ENCODE peak calls at places on chromosomes 12 and 14, in ten cellular contexts. G is ACHN; Y is hepatic stellate cell; L is HCEC 1CT; Z is hepatocyte; Q is right lobe of liver; N is prostate gland; B is GM12878; I is RCC 7860; D is stimulated activated CD8-positive, alpha-beta memory T cell treated with anti-CD3 and anti-CD28 coated beads, Interleukin-4, amount 100 ng/mL, for 4 hours. X is an unnamed sample.

GRCh38 chr12:54259194-54260011 is 20.5 kb downstream of the CBX5 start:
- DNase-seq in N (peak), I (peak), Z (peak), L (peak), B (peak), D (no peak), Q (peak), Y (peak), G (peak), X (peak)

GRCh38 chr12:12823308-12823707 is 10.2 kb downstream of the DDX47 start:
- DNase-seq in N (no peak), Z (no peak), Q (no peak), I (peak), D (no peak), Y (peak), L (no peak), G (peak), B (no peak), X (no peak)

GRCh38 chr12:47281667-47282171 is 202.0 kb upstream of the AMIGO2 start:
- DNase-seq in Y (no peak), B (no peak), I (peak), G (no peak), L (no peak), D (no peak), N (no peak), Q (no peak), Z (no peak), X (no peak)

GRCh38 chr14:90239139-90239538 is 17.2 kb upstream of the PSMC1 start:
- DNase-seq in B (no peak), D (no peak), Q (no peak), N (no peak), I (no peak), L (no peak), G (no peak), Z (no peak), Y (no peak), X (peak)

GRCh38 chr14:24679248-24680085 is 45.5 kb upstream of the GZMB start:
- DNase-seq in D (no peak), L (no peak), I (no peak), N (no peak), Y (no peak), Z (no peak), G (no peak), B (no peak), Q (no peak), X (no peak)

GRCh38 chr12:4194661-4195060 is 78.9 kb upstream of the CCND2 start:
- DNase-seq in Z (no peak), Y (no peak), I (no peak), Q (no peak), G (no peak), L (no peak), B (no peak), N (no peak), D (no peak), X (no peak)

GRCh38 chr12:104083769-104084475 is 19.6 kb downstream of the HCFC2 start:
- DNase-seq in B (peak), L (no peak), Z (no peak), G (no peak), Y (no peak), Q (no peak), N (no peak), I (no peak), D (no peak), X (no peak)

GRCh38 chr14:34043627-34044372 is 92.9 kb upstream of the EGLN3 start:
- DNase-seq in L (no peak), Y (no peak), D (peak), Z (peak), N (no peak), G (no peak), Q (no peak), I (peak), B (peak), X (peak)

GRCh38 chr14:24256960-24257359 is 6.0 kb downstream of the TGM1 start:
- DNase-seq in D (no peak), Q (no peak), I (no peak), N (no peak), G (no peak), Y (peak), B (no peak), Z (no peak), L (no peak), X (no peak)

GRCh38 chr14:87745507-87746118 is 247.4 kb downstream of the GALC start:
- DNase-seq in L (no peak), N (no peak), Q (peak), G (peak), I (peak), D (no peak), Y (no peak), Z (peak), B (no peak), X (peak)

GRCh38 chr12:69068431-69068830 is 135.5 kb upstream of the CPM start:
- DNase-seq in G (peak), Y (no peak), N (no peak), Q (no peak), Z (peak), L (peak), I (peak), B (no peak), D (no peak), X (peak)

GRCh38 chr14:55889124-55889523 is 229.1 kb upstream of the PELI2 start:
- DNase-seq in Q (no peak), N (peak), L (no peak), B (no peak), D (no peak), Y (no peak), Z (no peak), G (no peak), I (no peak), X (no peak)

GRCh38 chr12:42180990-42181611 is 36.4 kb upstream of the GXYLT1 start:
- DNase-seq in D (no peak), Z (peak), I (no peak), Y (no peak), B (no peak), G (no peak), Q (no peak), L (no peak), N (no peak), X (no peak)

GRCh38 chr12:74365178-74365964 is 172.3 kb upstream of the ATXN7L3B start:
- DNase-seq in I (peak), Q (no peak), B (no peak), Y (peak), Z (peak), N (no peak), G (peak), D (no peak), L (peak), X (peak)

GRCh38 chr12:132702640-132703039 is 8.0 kb upstream of the PGAM5 start:
- DNase-seq in G (no peak), D (no peak), Q (no peak), Z (no peak), B (no peak), N (no peak), I (no peak), Y (no peak), L (no peak), X (no peak)

GRCh38 chr12:32544893-32545292 is 134.2 kb upstream of the DNM1L start:
- DNase-seq in I (no peak), Q (no peak), Y (no peak), Z (no peak), L (no peak), G (no peak), B (no peak), N (no peak), D (no peak), X (no peak)

GRCh38 chr12:88816201-88816600 is 235.9 kb upstream of the KITLG start:
- DNase-seq in Z (no peak), N (no peak), B (no peak), L (no peak), Y (no peak), I (no peak), Q (no peak), G (no peak), D (no peak), X (peak)

GRCh38 chr12:113187588-113187987 is 2.1 kb downstream of the RITA1 start:
- DNase-seq in N (no peak), I (no peak), G (no peak), L (no peak), Y (no peak), Q (no peak), B (no peak), Z (no peak), D (no peak), X (no peak)

GRCh38 chr12:61757831-61758505 is 502.2 kb upstream of the USP15 start:
- DNase-seq in L (peak), D (no peak), N (no peak), Q (no peak), Z (no peak), I (no peak), G (no peak), B (no peak), Y (no peak), X (no peak)

GRCh38 chr12:27109339-27110023 is 27.1 kb upstream of the C12orf71 start:
- DNase-seq in I (no peak), Q (no peak), L (peak), D (no peak), Z (no peak), Y (peak), G (no peak), N (no peak), B (no peak), X (no peak)

GRCh38 chr14:61561144-61561543 is 134.2 kb upstream of the HIF1A start:
- DNase-seq in D (no peak), Z (no peak), I (peak), Y (no peak), L (peak), N (no peak), B (no peak), Q (peak), G (peak), X (peak)